ENCODE peak calls at places on chromosomes 16 and 17, in four cellular contexts. One of them, this sample, is unnamed.

GRCh38 chr16:74449470-74449869 is 28.2 kb upstream of the CLEC18B start:
- DNase-seq in cardiac muscle cell: no peak
- DNase-seq in endodermal cell: no peak
- DNase-seq in CD8-positive, alpha-beta T cell: no peak
- DNase-seq in this sample: no peak

GRCh38 chr17:40448213-40448638 is 5.0 kb downstream of the IGFBP4 start:
- DNase-seq in cardiac muscle cell: no peak
- DNase-seq in endodermal cell: no peak
- DNase-seq in CD8-positive, alpha-beta T cell: no peak
- DNase-seq in this sample: no peak

GRCh38 chr16:77290451-77291110 is 91.4 kb downstream of the SYCE1L start:
- DNase-seq in cardiac muscle cell: no peak
- DNase-seq in endodermal cell: no peak
- DNase-seq in CD8-positive, alpha-beta T cell: no peak
- DNase-seq in this sample: no peak

GRCh38 chr16:4691666-4692412 is 1.5 kb upstream of the NUDT16L1 start:
- DNase-seq in cardiac muscle cell: no peak
- DNase-seq in endodermal cell: peak; percentile 53
- DNase-seq in CD8-positive, alpha-beta T cell: no peak
- DNase-seq in this sample: no peak

GRCh38 chr16:4505356-4506153 is 29.4 kb downstream of the HMOX2 start:
- DNase-seq in cardiac muscle cell: no peak
- DNase-seq in endodermal cell: no peak
- DNase-seq in CD8-positive, alpha-beta T cell: peak; percentile 93
- DNase-seq in this sample: peak; percentile 85

GRCh38 chr16:53378138-53378537 is 56.1 kb upstream of the RBL2 start:
- DNase-seq in cardiac muscle cell: no peak
- DNase-seq in endodermal cell: no peak
- DNase-seq in CD8-positive, alpha-beta T cell: no peak
- DNase-seq in this sample: no peak

GRCh38 chr17:10224592-10225195 is 26.3 kb upstream of the GAS7 start:
- DNase-seq in cardiac muscle cell: no peak
- DNase-seq in endodermal cell: no peak
- DNase-seq in CD8-positive, alpha-beta T cell: no peak
- DNase-seq in this sample: no peak

GRCh38 chr17:78924481-78925151 is 571 bp downstream of the TIMP2 start:
- DNase-seq in cardiac muscle cell: peak; percentile 42
- DNase-seq in endodermal cell: peak; percentile 90
- DNase-seq in CD8-positive, alpha-beta T cell: no peak
- DNase-seq in this sample: no peak

GRCh38 chr17:73770115-73770848 is 126.0 kb upstream of the SDK2 start:
- DNase-seq in cardiac muscle cell: peak; percentile 42
- DNase-seq in endodermal cell: no peak
- DNase-seq in CD8-positive, alpha-beta T cell: no peak
- DNase-seq in this sample: no peak

GRCh38 chr17:78873519-78874340 is 29.3 kb downstream of the CEP295NL start:
- DNase-seq in cardiac muscle cell: no peak
- DNase-seq in endodermal cell: no peak
- DNase-seq in CD8-positive, alpha-beta T cell: no peak
- DNase-seq in this sample: no peak

GRCh38 chr16:73166972-73167550 is 119.1 kb upstream of the ZFHX3 start:
- DNase-seq in cardiac muscle cell: no peak
- DNase-seq in endodermal cell: no peak
- DNase-seq in CD8-positive, alpha-beta T cell: no peak
- DNase-seq in this sample: no peak

GRCh38 chr17:72466199-72466598 is 345.4 kb downstream of the SOX9 start:
- DNase-seq in cardiac muscle cell: no peak
- DNase-seq in endodermal cell: no peak
- DNase-seq in CD8-positive, alpha-beta T cell: no peak
- DNase-seq in this sample: no peak

GRCh38 chr17:16275024-16275423 is 58.0 kb downstream of the PIGL start:
- DNase-seq in cardiac muscle cell: no peak
- DNase-seq in endodermal cell: no peak
- DNase-seq in CD8-positive, alpha-beta T cell: no peak
- DNase-seq in this sample: no peak

GRCh38 chr17:16269658-16270057 is 52.6 kb downstream of the PIGL start:
- DNase-seq in cardiac muscle cell: no peak
- DNase-seq in endodermal cell: no peak
- DNase-seq in CD8-positive, alpha-beta T cell: no peak
- DNase-seq in this sample: no peak

GRCh38 chr17:16272111-16272510 is 55.1 kb downstream of the PIGL start:
- DNase-seq in cardiac muscle cell: no peak
- DNase-seq in endodermal cell: no peak
- DNase-seq in CD8-positive, alpha-beta T cell: no peak
- DNase-seq in this sample: no peak

GRCh38 chr17:16273499-16273898 is 56.5 kb downstream of the PIGL start:
- DNase-seq in cardiac muscle cell: no peak
- DNase-seq in endodermal cell: no peak
- DNase-seq in CD8-positive, alpha-beta T cell: no peak
- DNase-seq in this sample: no peak

DNA sequence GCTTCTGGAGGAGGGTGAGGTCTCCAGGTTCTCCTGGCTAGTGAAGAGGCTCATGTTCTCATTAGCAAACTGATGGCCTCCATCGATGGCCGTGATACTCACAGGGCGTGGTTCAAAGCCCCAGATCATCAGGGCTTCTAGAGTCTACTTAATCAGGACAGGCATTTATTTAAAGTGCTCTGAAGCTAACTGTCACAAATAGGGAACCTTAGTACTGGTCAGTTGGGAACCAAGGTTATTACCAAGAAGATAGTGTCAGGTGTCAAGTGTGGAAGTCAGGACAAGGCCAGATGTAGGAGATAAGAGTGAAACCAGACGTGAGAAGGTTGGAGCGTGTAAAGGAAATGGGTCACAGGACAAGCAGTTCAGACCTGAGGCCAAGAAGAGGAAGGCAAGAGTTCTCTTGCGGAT is 56.9 kb downstream of the PIGL start:
- DNase-seq in cardiac muscle cell: no peak
- DNase-seq in endodermal cell: no peak
- DNase-seq in CD8-positive, alpha-beta T cell: no peak
- DNase-seq in this sample: no peak
- H3K4me1 ChIP-seq in cardiac muscle cell: peaks cover 11% of the 10 kb centered on the region
- H3K4me1 ChIP-seq in endodermal cell: no peaks in the 10 kb centered on the region
- H3K4me1 ChIP-seq in CD8-positive, alpha-beta T cell: peaks cover 2% of the 10 kb centered on the region
- H3K4me1 ChIP-seq in this sample: peaks cover 2% of the 10 kb centered on the region

GRCh38 chr16:29877266-29877961 is 14.4 kb upstream of the CDIPT start:
- DNase-seq in cardiac muscle cell: peak; percentile 64
- DNase-seq in endodermal cell: peak; percentile 100
- DNase-seq in CD8-positive, alpha-beta T cell: peak; percentile 51
- DNase-seq in this sample: peak; percentile 44
- H3K27ac ChIP-seq in cardiac muscle cell: no peak overlapping the region
- H3K27ac ChIP-seq in endodermal cell: no peak overlapping the region
- H3K27ac ChIP-seq in CD8-positive, alpha-beta T cell: no peak overlapping the region
- H3K27ac ChIP-seq in this sample: no peak overlapping the region

GRCh38 chr17:19021622-19022083 is 17.1 kb upstream of the FAM83G start:
- DNase-seq in cardiac muscle cell: no peak
- DNase-seq in endodermal cell: peak; percentile 88
- DNase-seq in CD8-positive, alpha-beta T cell: peak; percentile 40
- DNase-seq in this sample: no peak

GRCh38 chr17:19022747-19023146 is 18.2 kb upstream of the FAM83G start:
- DNase-seq in cardiac muscle cell: no peak
- DNase-seq in endodermal cell: no peak
- DNase-seq in CD8-positive, alpha-beta T cell: peak; percentile 16
- DNase-seq in this sample: no peak

GRCh38 chr17:19022128-19022527 is 17.6 kb upstream of the FAM83G start:
- DNase-seq in cardiac muscle cell: no peak
- DNase-seq in endodermal cell: no peak
- DNase-seq in CD8-positive, alpha-beta T cell: peak; percentile 12
- DNase-seq in this sample: no peak

GRCh38 chr17:19023209-19023999 is 18.8 kb upstream of the FAM83G start:
- DNase-seq in cardiac muscle cell: no peak
- DNase-seq in endodermal cell: no peak
- DNase-seq in CD8-positive, alpha-beta T cell: peak; percentile 15
- DNase-seq in this sample: no peak

DNA sequence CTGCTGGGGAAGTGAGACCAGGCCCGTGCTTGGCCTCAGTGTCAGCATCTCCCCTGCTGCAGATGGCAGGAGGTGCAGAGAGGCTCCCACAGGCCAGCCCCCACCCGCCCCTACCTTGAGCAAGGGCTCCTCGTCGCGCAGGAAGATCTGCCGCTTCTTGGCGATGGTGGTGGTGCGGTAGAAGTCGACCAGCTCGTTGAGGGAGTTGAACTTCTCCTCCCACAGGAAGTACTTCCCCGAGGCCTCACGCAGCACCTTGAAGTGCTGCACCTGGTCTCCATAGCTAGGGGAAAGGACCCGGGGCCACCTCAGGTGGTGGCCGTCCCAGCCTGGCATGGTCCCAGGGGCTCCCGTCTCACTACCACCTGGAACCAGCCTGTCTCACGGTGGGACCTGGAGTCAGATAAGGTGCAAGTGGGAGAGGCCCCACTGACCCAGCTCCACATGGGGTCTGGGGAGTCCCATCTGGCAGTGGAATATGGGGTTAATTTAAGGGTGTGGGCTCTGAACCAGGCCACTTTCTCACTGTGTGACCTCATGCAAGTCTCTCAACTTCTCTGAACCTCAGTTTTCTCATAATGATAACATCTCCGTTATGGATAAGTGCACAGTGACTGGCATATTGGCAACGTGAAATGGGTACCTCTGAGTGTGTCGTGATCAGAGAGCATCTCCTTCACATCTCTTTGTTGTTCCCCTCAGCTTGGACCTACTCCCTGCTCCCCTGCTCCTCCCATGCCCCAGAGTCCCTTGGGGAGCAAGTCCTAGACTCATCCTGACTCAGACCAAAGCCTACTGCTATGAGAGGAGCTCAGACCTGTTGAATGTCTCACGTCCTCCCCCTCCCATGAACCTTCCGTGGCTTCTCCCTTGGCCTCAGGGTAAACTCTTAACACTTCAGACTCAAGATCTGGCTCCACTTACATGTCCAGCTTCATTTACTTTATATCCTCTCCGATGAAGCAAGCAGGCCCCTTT is 19.8 kb upstream of the FAM83G start:
- DNase-seq in cardiac muscle cell: no peak
- DNase-seq in endodermal cell: no peak
- DNase-seq in CD8-positive, alpha-beta T cell: peak; percentile 23
- DNase-seq in this sample: peak; percentile 14
- H3K4me1 ChIP-seq in cardiac muscle cell: no peaks in the 10 kb centered on the region
- H3K4me1 ChIP-seq in endodermal cell: no peaks in the 10 kb centered on the region
- H3K4me1 ChIP-seq in CD8-positive, alpha-beta T cell: peaks cover 14% of the 10 kb centered on the region
- H3K4me1 ChIP-seq in this sample: peaks cover 8% of the 10 kb centered on the region

DNA sequence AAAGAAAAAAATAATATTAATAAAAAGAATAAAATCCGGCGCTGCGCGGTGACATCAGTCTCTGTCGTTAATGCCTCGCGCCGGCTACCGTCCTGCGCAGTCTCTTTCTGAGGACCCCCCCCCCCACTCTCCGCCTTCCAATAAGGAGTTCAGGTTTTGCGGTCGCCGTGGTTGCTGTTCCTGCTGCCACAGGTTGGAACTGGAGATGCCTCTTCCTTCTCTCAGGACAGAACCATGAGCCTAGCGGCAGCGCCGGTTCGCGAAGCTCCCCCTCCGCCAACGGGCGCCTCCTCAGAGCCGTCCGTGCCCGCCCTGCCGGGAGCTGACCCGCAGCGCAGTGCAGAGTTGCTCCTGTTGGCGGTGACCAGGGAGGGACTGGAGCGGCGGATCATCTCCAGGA is 2093.4 kb downstream of the TP53TG3F start:
- DNase-seq in cardiac muscle cell: no peak
- DNase-seq in endodermal cell: no peak
- DNase-seq in CD8-positive, alpha-beta T cell: no peak
- DNase-seq in this sample: no peak
- H3K27ac ChIP-seq in cardiac muscle cell: no peak overlapping the region
- H3K27ac ChIP-seq in endodermal cell: no peak overlapping the region
- H3K27ac ChIP-seq in CD8-positive, alpha-beta T cell: no peak overlapping the region
- H3K27ac ChIP-seq in this sample: no peak overlapping the region

GRCh38 chr17:58001461-58002124 is 5.5 kb downstream of the SRSF1 start:
- DNase-seq in cardiac muscle cell: no peak
- DNase-seq in endodermal cell: no peak
- DNase-seq in CD8-positive, alpha-beta T cell: no peak
- DNase-seq in this sample: no peak

GRCh38 chr17:58002558-58002957 is 4.5 kb downstream of the SRSF1 start:
- DNase-seq in cardiac muscle cell: no peak
- DNase-seq in endodermal cell: no peak
- DNase-seq in CD8-positive, alpha-beta T cell: no peak
- DNase-seq in this sample: no peak

GRCh38 chr17:58002154-58002553 is 4.9 kb downstream of the SRSF1 start:
- DNase-seq in cardiac muscle cell: no peak
- DNase-seq in endodermal cell: no peak
- DNase-seq in CD8-positive, alpha-beta T cell: no peak
- DNase-seq in this sample: no peak

GRCh38 chr17:58004060-58004459 is 3.0 kb downstream of the SRSF1 start:
- DNase-seq in cardiac muscle cell: no peak
- DNase-seq in endodermal cell: no peak
- DNase-seq in CD8-positive, alpha-beta T cell: no peak
- DNase-seq in this sample: no peak

GRCh38 chr17:58002973-58003372 is 4.1 kb downstream of the SRSF1 start:
- DNase-seq in cardiac muscle cell: no peak
- DNase-seq in endodermal cell: no peak
- DNase-seq in CD8-positive, alpha-beta T cell: no peak
- DNase-seq in this sample: no peak
- H3K4me1 ChIP-seq in cardiac muscle cell: peaks cover 18% of the 10 kb centered on the region
- H3K4me1 ChIP-seq in endodermal cell: peaks cover 15% of the 10 kb centered on the region
- H3K4me1 ChIP-seq in CD8-positive, alpha-beta T cell: peaks cover 36% of the 10 kb centered on the region
- H3K4me1 ChIP-seq in this sample: peaks cover 44% of the 10 kb centered on the region

DNA sequence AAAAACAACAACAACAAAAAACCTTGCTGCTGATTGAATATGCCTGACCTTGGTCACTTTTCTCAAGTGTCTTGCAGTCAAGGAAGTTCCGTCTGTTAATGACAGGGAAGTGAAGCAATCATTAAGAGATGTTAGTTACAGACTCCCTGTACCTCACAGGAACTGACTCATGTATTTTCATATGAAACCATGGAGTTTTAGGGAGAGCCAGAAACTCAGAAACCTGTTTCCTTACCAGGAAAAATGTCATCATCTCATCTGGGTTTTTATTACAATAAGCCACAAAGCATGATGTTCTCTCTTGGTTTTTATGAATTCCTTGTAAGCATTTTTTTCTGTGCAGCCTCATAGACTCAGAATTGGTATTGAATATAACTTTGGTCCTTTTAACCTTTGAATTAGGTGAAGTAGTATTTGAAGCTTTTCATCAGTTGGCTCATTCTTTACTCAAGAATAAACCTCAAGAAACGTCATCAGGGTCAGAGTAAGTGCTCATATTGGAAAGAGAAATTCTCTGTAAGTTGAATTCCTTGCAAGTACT is 10.3 kb downstream of the LYRM1 start:
- DNase-seq in cardiac muscle cell: no peak
- DNase-seq in endodermal cell: no peak
- DNase-seq in CD8-positive, alpha-beta T cell: no peak
- DNase-seq in this sample: no peak
- H3K27ac ChIP-seq in cardiac muscle cell: no peak overlapping the region
- H3K27ac ChIP-seq in endodermal cell: no peak overlapping the region
- H3K27ac ChIP-seq in CD8-positive, alpha-beta T cell: no peak overlapping the region
- H3K27ac ChIP-seq in this sample: no peak overlapping the region

GRCh38 chr16:23171234-23171948 is 11.2 kb upstream of the SCNN1G start:
- DNase-seq in cardiac muscle cell: no peak
- DNase-seq in endodermal cell: no peak
- DNase-seq in CD8-positive, alpha-beta T cell: no peak
- DNase-seq in this sample: no peak
- H3K4me1 ChIP-seq in cardiac muscle cell: no peaks in the 10 kb centered on the region
- H3K4me1 ChIP-seq in endodermal cell: no peaks in the 10 kb centered on the region
- H3K4me1 ChIP-seq in CD8-positive, alpha-beta T cell: no peaks in the 10 kb centered on the region
- H3K4me1 ChIP-seq in this sample: no peaks in the 10 kb centered on the region

DNA sequence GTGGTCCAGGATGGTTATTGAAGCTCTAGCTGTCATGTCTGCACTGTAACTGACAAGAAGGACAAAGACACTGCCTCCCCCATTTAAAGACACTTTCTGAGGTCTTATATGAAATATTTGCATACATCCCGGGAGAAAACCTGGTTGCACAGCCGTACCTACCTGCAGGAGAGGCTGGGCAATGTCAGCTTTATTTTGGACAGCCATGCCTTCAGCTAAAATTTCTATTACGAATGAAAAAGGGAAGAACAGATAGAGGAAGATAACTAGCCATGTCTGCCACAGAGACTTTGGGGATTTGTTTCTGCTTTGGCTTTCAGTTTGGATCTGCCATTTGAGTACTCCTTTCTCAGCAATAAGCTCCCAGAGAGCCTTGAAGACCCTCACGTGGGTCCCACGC is 19.0 kb downstream of the SLC7A6 start:
- DNase-seq in cardiac muscle cell: no peak
- DNase-seq in endodermal cell: no peak
- DNase-seq in CD8-positive, alpha-beta T cell: no peak
- DNase-seq in this sample: no peak
- H3K27ac ChIP-seq in cardiac muscle cell: peak overlapping the region; percentile 71
- H3K27ac ChIP-seq in endodermal cell: no peak overlapping the region
- H3K27ac ChIP-seq in CD8-positive, alpha-beta T cell: peak overlapping the region; percentile 26
- H3K27ac ChIP-seq in this sample: peak overlapping the region; percentile 74